ENCODE peak calls at places on chromosomes 13 and 19, in five cellular contexts. S, B, P, E and C are unnamed samples.

GRCh38 chr19:657611-658010 is 5.4 kb downstream of the RNF126 start:
- DNase-seq in S (no peak), B (no peak), P (no peak), E (no peak), C (no peak)

GRCh38 chr19:49873149-49873521 is 4.0 kb downstream of the AKT1S1 start:
- DNase-seq in S (no peak), B (no peak), P (no peak), E (no peak), C (no peak)

GRCh38 chr19:48965033-48965805 is at the start of gene FTL:
- DNase-seq in S (peak), B (peak), P (peak), E (peak), C (peak)

GRCh38 chr13:31200636-31200970 is 828 bp downstream of the B3GLCT start:
- DNase-seq in S (peak), B (peak), P (peak), E (no peak), C (no peak)

GRCh38 chr13:37313383-37313782 is 207.9 kb upstream of the CSNK1A1L start:
- DNase-seq in S (no peak), B (no peak), P (peak), E (peak), C (peak)

GRCh38 chr19:19342086-19343015 is 21.7 kb downstream of the MAU2 start:
- DNase-seq in S (peak), B (no peak), P (peak), E (peak), C (peak)

GRCh38 chr13:57631607-57632275 is at the start of gene PCDH17:
- DNase-seq in S (peak), B (no peak), P (peak), E (peak), C (peak)

GRCh38 chr13:39685652-39686051 is 30.2 kb downstream of the COG6 start:
- DNase-seq in S (no peak), B (no peak), P (no peak), E (no peak), C (no peak)

GRCh38 chr13:44759222-44759721 is 183.1 kb upstream of the TSC22D1 start:
- DNase-seq in S (no peak), B (no peak), P (no peak), E (no peak), C (peak)

GRCh38 chr19:33226550-33227241 is 1.0 kb upstream of the SLC7A10 start:
- DNase-seq in S (no peak), B (no peak), P (no peak), E (no peak), C (peak)

GRCh38 chr13:25253702-25254101 is 33.6 kb downstream of the MTMR6 start:
- DNase-seq in S (no peak), B (no peak), P (peak), E (peak), C (peak)

GRCh38 chr13:111925146-111925875 is 141.6 kb upstream of the SOX1 start:
- DNase-seq in S (no peak), B (no peak), P (no peak), E (no peak), C (no peak)

GRCh38 chr19:48283908-48284307 is 14.0 kb downstream of the ZNF114 start:
- DNase-seq in S (no peak), B (no peak), P (peak), E (peak), C (peak)

GRCh38 chr13:87661471-87661870 is 9.7 kb upstream of the SLITRK5 start:
- DNase-seq in S (no peak), B (no peak), P (no peak), E (no peak), C (no peak)

GRCh38 chr19:1293782-1294621 is 8.3 kb downstream of the EFNA2 start:
- DNase-seq in S (no peak), B (no peak), P (no peak), E (no peak), C (no peak)

GRCh38 chr13:111963031-111963430 is 103.9 kb upstream of the SOX1 start:
- DNase-seq in S (no peak), B (no peak), P (no peak), E (no peak), C (no peak)

GRCh38 chr19:12792853-12793289 is 1.6 kb downstream of the JUNB start:
- DNase-seq in S (no peak), B (peak), P (no peak), E (no peak), C (peak)

GRCh38 chr13:106534844-106535551 is 464 bp downstream of the EFNB2 start:
- DNase-seq in S (no peak), B (peak), P (peak), E (peak), C (peak)

GRCh38 chr13:77853701-77854100 is 64.9 kb downstream of the EDNRB start:
- DNase-seq in S (no peak), B (no peak), P (no peak), E (no peak), C (no peak)

GRCh38 chr13:55664178-55664577 is 1476.5 kb upstream of the PRR20A start:
- DNase-seq in S (no peak), B (no peak), P (no peak), E (no peak), C (no peak)

GRCh38 chr13:106354961-106355360 is 180.5 kb downstream of the EFNB2 start:
- DNase-seq in S (no peak), B (no peak), P (no peak), E (no peak), C (no peak)

GRCh38 chr19:44856438-44857083 is 10.5 kb downstream of the NECTIN2 start:
- DNase-seq in S (peak), B (no peak), P (no peak), E (no peak), C (no peak)

GRCh38 chr13:110347535-110348308 is 40.6 kb downstream of the COL4A2 start:
- DNase-seq in S (peak), B (no peak), P (peak), E (peak), C (peak)

GRCh38 chr19:342801-343421 is 1.7 kb downstream of the MIER2 start:
- DNase-seq in S (peak), B (no peak), P (peak), E (peak), C (peak)

GRCh38 chr19:49356382-49356781 is 5.8 kb downstream of the TEAD2 start:
- DNase-seq in S (no peak), B (no peak), P (no peak), E (no peak), C (no peak)

GRCh38 chr13:65063753-65064152 is 2166.4 kb downstream of the PCDH9 start:
- DNase-seq in S (no peak), B (no peak), P (peak), E (no peak), C (peak)

GRCh38 chr19:39871886-39872866 is 26.0 kb upstream of the FBL start:
- DNase-seq in S (no peak), B (no peak), P (no peak), E (no peak), C (no peak)

GRCh38 chr13:110006304-110006703 is 219.9 kb upstream of the IRS2 start:
- DNase-seq in S (no peak), B (no peak), P (peak), E (peak), C (peak)

GRCh38 chr13:40316301-40316700 is 350.1 kb downstream of the FOXO1 start:
- DNase-seq in S (no peak), B (no peak), P (no peak), E (no peak), C (no peak)

GRCh38 chr13:83877901-83878300 is 4.4 kb downstream of the SLITRK1 start:
- DNase-seq in S (no peak), B (no peak), P (no peak), E (no peak), C (no peak)